ENCODE peak calls at places on chromosomes 7 and 10, in nine cellular contexts. W is dorsolateral prefrontal cortex; I is brain microvascular endothelial cell; F is pancreas; L is mammary epithelial cell; N is effector memory CD4-positive, alpha-beta T cell; V is Peyer's patch; S is cardiac muscle cell; C is CD8-positive, alpha-beta memory T cell. M is an unnamed sample.

GRCh38 chr7:153886506-153887391 is 165.4 kb upstream of the DPP6 start:
- DNase-seq in N (no peak), S (no peak), V (no peak), C (no peak), F (peak; percentile 64), L (peak; percentile 0), I (no peak), W (peak; percentile 59), M (peak; percentile 83)

GRCh38 chr7:90492250-90492649 is 22.8 kb downstream of the PTTG1IP2 start:
- DNase-seq in F (no peak), L (peak; percentile 48), V (no peak), I (no peak), W (no peak), S (no peak), N (no peak), C (no peak), M (no peak)

GRCh38 chr7:103524042-103524907 is 78.3 kb upstream of the SLC26A5 start:
- DNase-seq in V (no peak), S (peak; percentile 55), C (no peak), I (peak; percentile 45), W (no peak), L (peak; percentile 17), F (no peak), N (no peak), M (no peak)

GRCh38 chr10:89302628-89303027 is 782 bp downstream of the IFIT2 start:
- DNase-seq in S (no peak), L (peak; percentile 16), C (no peak), I (no peak), F (no peak), V (peak; percentile 22), W (no peak), N (no peak), M (peak; percentile 54)

GRCh38 chr7:2921748-2922147 is 77.6 kb upstream of the GNA12 start:
- DNase-seq in F (no peak), N (no peak), I (no peak), W (no peak), V (no peak), S (no peak), L (no peak), C (no peak), M (no peak)

GRCh38 chr7:153840861-153841260 is 211.3 kb upstream of the DPP6 start:
- DNase-seq in I (no peak), N (no peak), V (no peak), L (no peak), F (no peak), C (no peak), S (no peak), W (no peak), M (no peak)

GRCh38 chr10:125783408-125783807 is 7.8 kb upstream of the MMP21 start:
- DNase-seq in S (no peak), C (no peak), W (no peak), V (no peak), L (no peak), I (no peak), F (no peak), N (no peak), M (no peak)

GRCh38 chr7:74483402-74484336 is 30.0 kb downstream of the GTF2IRD1 start:
- DNase-seq in S (peak; percentile 66), C (no peak), N (no peak), L (peak; percentile 39), V (no peak), W (no peak), I (peak; percentile 52), F (no peak), M (no peak)

GRCh38 chr10:62647375-62648092 is 157.0 kb upstream of the ADO start:
- DNase-seq in L (no peak), N (no peak), F (no peak), C (no peak), V (no peak), S (no peak), I (no peak), W (no peak), M (no peak)

GRCh38 chr7:103106336-103107070 is 31.6 kb downstream of the ARMC10 start:
- DNase-seq in W (no peak), L (no peak), N (no peak), C (no peak), V (no peak), F (no peak), I (no peak), S (peak; percentile 7), M (peak; percentile 4)

GRCh38 chr10:71238626-71239025 is 26.3 kb downstream of the UNC5B start:
- DNase-seq in V (no peak), W (no peak), S (no peak), C (no peak), L (no peak), I (no peak), N (no peak), F (no peak), M (no peak)

GRCh38 chr10:71236286-71236685 is 23.9 kb downstream of the UNC5B start:
- DNase-seq in F (no peak), L (no peak), S (no peak), V (no peak), C (no peak), W (no peak), N (no peak), I (no peak), M (no peak)

GRCh38 chr10:71239131-71239915 is 27.0 kb downstream of the UNC5B start:
- DNase-seq in I (no peak), L (no peak), W (no peak), S (no peak), C (no peak), N (no peak), V (no peak), F (no peak), M (no peak)

GRCh38 chr10:71236822-71237682 is 24.7 kb downstream of the UNC5B start:
- DNase-seq in S (no peak), I (no peak), L (no peak), F (no peak), W (no peak), C (no peak), V (no peak), N (no peak), M (no peak)

GRCh38 chr10:71237843-71238623 is 25.7 kb downstream of the UNC5B start:
- DNase-seq in I (no peak), N (no peak), L (no peak), W (no peak), C (no peak), V (no peak), S (no peak), F (no peak), M (no peak)
- H3K27ac ChIP-seq in I (no peak overlapping the region), N (no peak overlapping the region), L (no peak overlapping the region), W (no peak overlapping the region), C (no peak overlapping the region), V (no peak overlapping the region), S (peak overlapping the region; percentile 99), F (no peak overlapping the region), M (no peak overlapping the region)

GRCh38 chr10:110808619-110809018 is 63.1 kb upstream of the PDCD4 start:
- DNase-seq in I (no peak), W (no peak), N (no peak), F (no peak), C (no peak), S (no peak), V (no peak), L (no peak), M (no peak)

GRCh38 chr10:110805292-110805691 is 66.4 kb upstream of the PDCD4 start:
- DNase-seq in L (no peak), N (no peak), C (no peak), S (no peak), W (no peak), I (no peak), V (no peak), F (no peak), M (no peak)

GRCh38 chr10:110803830-110804338 is 67.8 kb upstream of the PDCD4 start:
- DNase-seq in V (peak; percentile 64), W (no peak), I (no peak), S (peak; percentile 66), F (no peak), N (no peak), L (peak; percentile 40), C (peak; percentile 11), M (no peak)

GRCh38 chr10:110808123-110808522 is 63.6 kb upstream of the PDCD4 start:
- DNase-seq in C (no peak), I (no peak), W (no peak), F (no peak), V (no peak), N (no peak), S (no peak), L (no peak), M (no peak)

DNA sequence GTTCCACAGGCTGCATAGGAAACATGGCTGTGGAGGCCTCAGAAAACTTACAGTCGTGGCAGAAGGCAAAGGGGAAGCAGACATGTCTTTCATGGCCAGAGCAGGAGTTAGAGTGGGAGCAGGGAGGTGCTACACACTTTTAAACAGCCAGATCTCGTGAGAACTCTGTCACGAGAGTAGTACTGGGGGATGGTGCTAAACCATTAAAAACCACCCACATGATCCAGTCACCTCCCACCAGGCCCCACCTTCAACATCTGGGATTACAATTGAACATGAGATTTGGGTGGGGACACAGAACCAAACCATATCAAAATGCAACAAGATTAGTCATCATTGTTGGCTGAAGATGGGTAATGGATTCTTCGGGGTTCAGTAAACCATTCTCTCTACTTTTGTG is 65.4 kb upstream of the PDCD4 start:
- DNase-seq in W (no peak), V (no peak), F (no peak), I (no peak), C (no peak), L (no peak), S (no peak), N (no peak), M (no peak)
- H3K4me3 ChIP-seq in W (no peak overlapping the region), V (no peak overlapping the region), F (no peak overlapping the region), I (no peak overlapping the region), C (no peak overlapping the region), L (no peak overlapping the region), S (no peak overlapping the region), N (no peak overlapping the region), M (no peak overlapping the region)

GRCh38 chr10:122492006-122492405 is 30.7 kb downstream of the HTRA1 start:
- DNase-seq in L (no peak), C (no peak), I (no peak), W (no peak), S (no peak), F (no peak), V (no peak), N (no peak), M (no peak)

GRCh38 chr10:122490268-122490667 is 28.9 kb downstream of the HTRA1 start:
- DNase-seq in F (no peak), C (no peak), N (no peak), I (no peak), L (peak; percentile 35), S (peak; percentile 63), W (no peak), V (no peak), M (no peak)

GRCh38 chr10:122492955-122493597 is 31.7 kb downstream of the HTRA1 start:
- DNase-seq in F (peak; percentile 41), N (no peak), L (no peak), I (no peak), S (peak; percentile 56), C (no peak), W (no peak), V (no peak), M (no peak)

GRCh38 chr10:122493761-122494160 is 32.4 kb downstream of the HTRA1 start:
- DNase-seq in F (no peak), S (no peak), N (no peak), L (no peak), C (no peak), W (no peak), V (no peak), I (no peak), M (no peak)

GRCh38 chr10:122490786-122491680 is 29.7 kb downstream of the HTRA1 start:
- DNase-seq in F (peak; percentile 46), C (peak; percentile 13), W (no peak), S (peak; percentile 56), L (peak; percentile 88), N (peak; percentile 5), I (no peak), V (peak; percentile 21), M (no peak)
- H3K27ac ChIP-seq in F (no peak overlapping the region), C (no peak overlapping the region), W (peak overlapping the region; percentile 60), S (no peak overlapping the region), L (peak overlapping the region; percentile 62), N (no peak overlapping the region), I (no peak overlapping the region), V (no peak overlapping the region), M (no peak overlapping the region)

GRCh38 chr7:150342119-150342405 is 633 bp upstream of the RARRES2 start:
- DNase-seq in V (no peak), F (no peak), N (no peak), L (no peak), I (no peak), C (no peak), S (no peak), W (no peak), M (no peak)
- H3K4me3 ChIP-seq in V (no peak overlapping the region), F (peak overlapping the region; percentile 74), N (no peak overlapping the region), L (no peak overlapping the region), I (no peak overlapping the region), C (no peak overlapping the region), S (no peak overlapping the region), W (peak overlapping the region; percentile 59), M (peak overlapping the region; percentile 54)